ENCODE peak calls at places on chromosome 9, in five cellular contexts. M, A, B, S and Z are unnamed samples.

GRCh38 chr9:97548819-97549540 is 47.5 kb downstream of the TMOD1 start:
- DNase-seq in B (no peak), M (no peak), A (no peak), S (no peak), Z (no peak)

GRCh38 chr9:21326526-21327139 is 8.6 kb downstream of the KLHL9 start:
- DNase-seq in S (no peak), B (peak), A (no peak), M (peak), Z (peak)

GRCh38 chr9:37645903-37646506 is 4.7 kb upstream of the FRMPD1 start:
- DNase-seq in M (no peak), A (no peak), S (no peak), B (no peak), Z (no peak)

GRCh38 chr9:78026947-78027346 is 4.7 kb downstream of the GNAQ start:
- DNase-seq in B (peak), A (no peak), S (no peak), M (no peak), Z (no peak)

GRCh38 chr9:91894023-91894422 is 56.0 kb downstream of the ROR2 start:
- DNase-seq in S (no peak), A (no peak), M (no peak), B (no peak), Z (no peak)

GRCh38 chr9:119026120-119026519 is 343.1 kb downstream of the BRINP1 start:
- DNase-seq in M (no peak), S (no peak), A (peak), B (no peak), Z (no peak)

GRCh38 chr9:117665601-117666377 is 38.4 kb upstream of the TLR4 start:
- DNase-seq in S (no peak), A (no peak), B (no peak), M (no peak), Z (no peak)

GRCh38 chr9:36191290-36191645 is 547 bp downstream of the CLTA start:
- DNase-seq in S (no peak), A (no peak), B (peak), M (peak), Z (no peak)

GRCh38 chr9:113635586-113635985 is 172.1 kb downstream of the RGS3 start:
- DNase-seq in S (no peak), M (no peak), A (no peak), B (no peak), Z (no peak)

GRCh38 chr9:87579761-87580626 is 82.3 kb downstream of the DAPK1 start:
- DNase-seq in A (no peak), M (no peak), B (no peak), S (no peak), Z (no peak)

GRCh38 chr9:22446589-22446949 is at the start of gene DMRTA1:
- DNase-seq in M (peak), B (peak), A (peak), S (no peak), Z (no peak)

GRCh38 chr9:111804636-111805035 is 9.9 kb upstream of the SHOC1 start:
- DNase-seq in M (no peak), B (no peak), S (no peak), A (no peak), Z (no peak)

GRCh38 chr9:97853844-97854695 is 1.0 kb downstream of the FOXE1 start:
- DNase-seq in B (peak), M (peak), S (no peak), A (no peak), Z (peak)

GRCh38 chr9:111728617-111729366 is 65.9 kb downstream of the SHOC1 start:
- DNase-seq in A (no peak), S (peak), B (peak), M (no peak), Z (no peak)

GRCh38 chr9:113503613-113504230 is 40.2 kb downstream of the RGS3 start:
- DNase-seq in S (no peak), M (no peak), B (no peak), A (no peak), Z (no peak)

GRCh38 chr9:131798166-131798565 is 58.3 kb upstream of the RAPGEF1 start:
- DNase-seq in B (no peak), A (no peak), M (no peak), S (no peak), Z (no peak)

GRCh38 chr9:82140471-82140870 is 151.9 kb downstream of the SPATA31D1 start:
- DNase-seq in B (no peak), A (no peak), S (no peak), M (no peak), Z (no peak)

GRCh38 chr9:113568481-113569321 is 105.2 kb downstream of the RGS3 start:
- DNase-seq in B (peak), A (no peak), S (no peak), M (no peak), Z (no peak)

GRCh38 chr9:16221350-16221749 is 649.1 kb downstream of the BNC2 start:
- DNase-seq in B (no peak), M (no peak), S (no peak), A (no peak), Z (no peak)

GRCh38 chr9:96109718-96110351 is 192.1 kb downstream of the HSD17B3 start:
- DNase-seq in A (no peak), S (no peak), M (no peak), B (peak), Z (no peak)

GRCh38 chr9:83296123-83296522 is 233.2 kb upstream of the RASEF start:
- DNase-seq in M (peak), A (no peak), B (no peak), S (no peak), Z (no peak)

GRCh38 chr9:37969130-37969529 is 65.2 kb upstream of the SLC25A51 start:
- DNase-seq in A (no peak), M (no peak), B (no peak), S (no peak), Z (no peak)

GRCh38 chr9:6000955-6001354 is 14.5 kb downstream of the RANBP6 start:
- DNase-seq in B (no peak), S (no peak), M (peak), A (no peak), Z (no peak)

GRCh38 chr9:114281421-114282103 is 41.3 kb upstream of the ORM1 start:
- DNase-seq in B (peak), S (no peak), A (no peak), M (no peak), Z (no peak)

GRCh38 chr9:89309166-89309565 is 1.8 kb upstream of the CKS2 start:
- DNase-seq in S (no peak), B (no peak), A (no peak), M (no peak), Z (no peak)

GRCh38 chr9:33480976-33481375 is 7.3 kb upstream of the NOL6 start:
- DNase-seq in M (no peak), S (no peak), A (no peak), B (no peak), Z (no peak)

GRCh38 chr9:21591221-21592062 is 109.3 kb upstream of the IFNE start:
- DNase-seq in A (peak), S (peak), B (peak), M (peak), Z (no peak)

DNA sequence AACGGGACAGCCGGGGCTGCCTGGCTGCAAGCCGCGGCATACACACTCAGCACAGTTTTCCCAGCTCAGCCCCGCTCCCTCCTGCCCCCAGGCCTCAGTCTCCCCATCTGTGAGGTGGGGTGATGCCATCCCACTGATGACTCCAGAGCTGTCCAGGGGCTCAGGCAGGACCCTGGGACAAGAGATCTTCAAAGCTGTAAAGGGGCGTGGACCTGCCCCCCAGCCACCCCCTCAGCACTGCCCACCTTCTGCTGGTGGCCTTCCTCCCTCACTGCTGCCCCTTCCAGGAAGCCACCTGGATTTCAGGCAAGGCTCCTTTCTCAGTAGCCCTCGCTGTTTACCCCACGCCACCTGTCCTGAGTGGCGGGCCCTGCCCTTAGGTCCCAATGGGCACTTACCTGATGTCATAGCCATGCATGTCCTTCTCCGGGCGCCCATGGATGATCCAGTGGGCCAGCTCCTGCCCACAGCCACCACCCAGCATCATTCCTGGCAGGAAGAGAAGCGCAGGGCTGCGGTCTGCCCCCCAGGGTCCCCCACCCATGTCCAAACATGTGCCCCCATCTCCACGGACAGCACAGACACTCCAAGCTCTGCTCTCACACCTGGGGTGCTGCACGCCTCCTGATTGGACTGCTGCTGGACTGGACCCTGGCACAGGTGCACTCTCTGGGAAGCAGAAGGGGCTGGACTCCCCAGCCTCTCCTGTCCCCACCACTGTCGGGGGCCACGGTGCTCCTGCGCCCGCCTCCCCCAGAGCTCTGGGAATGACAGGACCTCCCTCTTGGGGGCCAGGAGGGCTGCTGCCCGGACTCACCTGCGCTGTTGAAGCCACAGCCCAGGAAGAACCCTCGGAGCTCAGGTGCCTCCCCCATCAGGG is 25.7 kb downstream of the SARDH start:
- DNase-seq in S (no peak), B (no peak), A (no peak), M (no peak), Z (no peak)
- H3K27ac ChIP-seq in S (peak), B (peak), A (no peak), M (no peak), Z (no peak)

GRCh38 chr9:133672503-133673259 is 36.5 kb downstream of the DBH start:
- DNase-seq in M (no peak), B (no peak), S (no peak), A (no peak), Z (no peak)
- H3K27ac ChIP-seq in M (no peak), B (no peak), S (no peak), A (no peak), Z (no peak)

GRCh38 chr9:75974006-75974766 is 83.7 kb downstream of the PCSK5 start:
- DNase-seq in B (no peak), M (no peak), S (no peak), A (no peak), Z (no peak)
- H3K27ac ChIP-seq in B (no peak), M (peak), S (no peak), A (no peak), Z (no peak)

GRCh38 chr9:107172979-107173347 is 110.1 kb upstream of the RAD23B start:
- DNase-seq in B (no peak), S (no peak), M (no peak), A (no peak), Z (no peak)
- H3K27ac ChIP-seq in B (no peak), S (no peak), M (no peak), A (no peak), Z (no peak)

GRCh38 chr9:17622749-17623148 is 43.9 kb downstream of the SH3GL2 start:
- DNase-seq in B (no peak), A (no peak), S (no peak), M (no peak), Z (no peak)
- H3K27ac ChIP-seq in B (no peak), A (no peak), S (no peak), M (no peak), Z (no peak)

DNA sequence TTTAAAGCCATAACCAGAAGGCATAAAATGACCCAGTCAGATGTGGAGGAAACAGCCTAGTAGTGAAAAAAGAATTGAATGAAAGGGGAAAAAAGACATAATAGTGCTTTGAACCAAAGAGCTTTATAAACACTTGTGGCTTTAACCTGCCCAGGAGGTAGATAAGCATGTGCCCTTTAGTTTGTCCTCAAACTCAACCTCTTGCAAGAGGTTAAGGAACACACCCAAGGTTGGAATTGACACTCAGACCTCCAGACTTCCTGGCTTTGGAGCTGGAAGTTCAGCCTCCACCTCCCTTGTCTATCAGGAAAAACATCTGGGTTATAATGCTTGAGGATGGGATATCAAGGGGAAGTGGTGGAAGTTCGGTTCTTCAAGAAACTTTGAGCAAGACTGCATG is 16.3 kb downstream of the NDUFA8 start:
- DNase-seq in A (no peak), S (no peak), B (no peak), M (no peak), Z (no peak)
- H3K27ac ChIP-seq in A (no peak), S (no peak), B (no peak), M (no peak), Z (no peak)

GRCh38 chr9:128893354-128893753 is 11.4 kb downstream of the LRRC8A start:
- DNase-seq in M (no peak), A (no peak), B (no peak), S (no peak), Z (no peak)
- H3K27ac ChIP-seq in M (peak), A (peak), B (peak), S (peak), Z (no peak)

GRCh38 chr9:130636648-130637020 is 27.8 kb upstream of the PRDM12 start:
- DNase-seq in B (no peak), M (no peak), A (no peak), S (no peak), Z (no peak)

GRCh38 chr9:130634801-130635200 is 29.6 kb upstream of the PRDM12 start:
- DNase-seq in B (no peak), S (no peak), A (no peak), M (no peak), Z (no peak)

GRCh38 chr9:130634191-130634768 is 30.1 kb upstream of the PRDM12 start:
- DNase-seq in B (no peak), A (no peak), M (no peak), S (no peak), Z (no peak)

GRCh38 chr9:130635721-130636647 is 28.4 kb upstream of the PRDM12 start:
- DNase-seq in M (no peak), B (no peak), A (no peak), S (no peak), Z (no peak)

DNA sequence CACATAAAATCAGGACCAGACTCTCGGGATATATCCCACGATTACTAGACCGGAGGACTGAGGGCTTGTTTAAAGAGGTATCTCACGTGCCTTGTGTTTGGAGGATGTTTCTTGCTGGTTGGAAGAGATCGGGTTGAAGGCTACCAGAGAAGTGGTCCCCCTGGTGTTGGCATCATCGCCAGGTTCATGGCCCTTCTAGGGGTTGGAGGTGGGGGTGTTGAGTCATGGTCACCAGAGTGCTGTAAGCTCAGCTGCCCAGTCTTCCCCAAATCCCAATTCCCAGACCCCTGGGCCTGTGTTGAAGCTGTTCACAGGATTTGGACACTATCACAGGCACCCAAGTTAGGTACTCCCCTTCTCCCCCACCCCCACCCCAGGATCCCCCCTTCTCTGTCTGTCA is 29.1 kb upstream of the PRDM12 start:
- DNase-seq in S (no peak), A (no peak), M (no peak), B (no peak), Z (no peak)
- H3K27ac ChIP-seq in S (no peak), A (no peak), M (no peak), B (no peak), Z (no peak)

GRCh38 chr9:137618105-137619067 is at the start of gene EHMT1:
- DNase-seq in S (peak), B (peak), A (peak), M (peak), Z (peak)
- H3K27ac ChIP-seq in S (peak), B (peak), A (peak), M (peak), Z (peak)

GRCh38 chr9:71931166-71931565 is 19.7 kb downstream of the C9orf85 start:
- DNase-seq in A (no peak), B (no peak), S (no peak), M (no peak), Z (no peak)
- H3K27ac ChIP-seq in A (no peak), B (no peak), S (no peak), M (no peak), Z (no peak)